ENCODE peak calls at places on chromosomes 12 and 14, in seven cellular contexts. W is PC-9, B is HCT116, H is astrocyte, T is GM23248, F is lower lobe of right lung, Y is upper lobe of left lung. G is an unnamed sample.

GRCh38 chr12:30136661-30137060 is 352.9 kb upstream of the TMTC1 start:
- DNase-seq in H (no peak), T (no peak), Y (no peak), F (no peak), W (no peak), B (no peak), G (no peak)

GRCh38 chr12:57047981-57048380 is 1.9 kb downstream of the MYO1A start:
- DNase-seq in H (peak; percentile 14), W (no peak), Y (no peak), B (no peak), F (no peak), T (peak; percentile 28), G (no peak)

GRCh38 chr12:936377-937345 is 12.8 kb downstream of the RAD52 start:
- DNase-seq in H (no peak), W (no peak), B (no peak), F (no peak), T (no peak), Y (no peak), G (no peak)

GRCh38 chr12:113841786-113842185 is 124.3 kb downstream of the RBM19 start:
- DNase-seq in B (no peak), W (no peak), T (no peak), F (no peak), H (no peak), Y (no peak), G (no peak)

GRCh38 chr12:62190081-62190480 is 70.1 kb upstream of the USP15 start:
- DNase-seq in W (no peak), Y (no peak), T (no peak), B (no peak), F (no peak), H (no peak), G (no peak)

GRCh38 chr12:106585237-106585834 is 2.5 kb downstream of the RFX4 start:
- DNase-seq in F (no peak), B (no peak), Y (no peak), H (no peak), T (no peak), W (no peak), G (no peak)

GRCh38 chr14:77707355-77707723 is 484 bp downstream of the ALKBH1 start:
- DNase-seq in Y (no peak), W (peak; percentile 56), T (peak; percentile 82), H (peak; percentile 30), B (no peak), F (no peak), G (peak; percentile 6)

GRCh38 chr12:108600702-108601007 is 2.8 kb upstream of the TMEM119 start:
- DNase-seq in H (no peak), W (no peak), Y (no peak), B (no peak), F (no peak), T (no peak), G (no peak)

GRCh38 chr14:30088620-30089019 is 161.0 kb upstream of the PRKD1 start:
- DNase-seq in T (no peak), F (no peak), H (no peak), W (no peak), B (no peak), Y (no peak), G (no peak)

GRCh38 chr14:72513994-72514659 is 379.8 kb downstream of the DPF3 start:
- DNase-seq in H (peak; percentile 36), B (peak; percentile 10), W (no peak), T (peak; percentile 81), F (no peak), Y (no peak), G (peak; percentile 15)

GRCh38 chr12:48358937-48359509 is 8.3 kb upstream of the ZNF641 start:
- DNase-seq in W (no peak), B (no peak), Y (no peak), F (no peak), T (no peak), H (no peak), G (no peak)
- H3K4me3 ChIP-seq in W (no peak overlapping the region), B (no peak overlapping the region), Y (no peak overlapping the region), F (no peak overlapping the region), T (no peak overlapping the region), H (no peak overlapping the region), G (no peak overlapping the region)

DNA sequence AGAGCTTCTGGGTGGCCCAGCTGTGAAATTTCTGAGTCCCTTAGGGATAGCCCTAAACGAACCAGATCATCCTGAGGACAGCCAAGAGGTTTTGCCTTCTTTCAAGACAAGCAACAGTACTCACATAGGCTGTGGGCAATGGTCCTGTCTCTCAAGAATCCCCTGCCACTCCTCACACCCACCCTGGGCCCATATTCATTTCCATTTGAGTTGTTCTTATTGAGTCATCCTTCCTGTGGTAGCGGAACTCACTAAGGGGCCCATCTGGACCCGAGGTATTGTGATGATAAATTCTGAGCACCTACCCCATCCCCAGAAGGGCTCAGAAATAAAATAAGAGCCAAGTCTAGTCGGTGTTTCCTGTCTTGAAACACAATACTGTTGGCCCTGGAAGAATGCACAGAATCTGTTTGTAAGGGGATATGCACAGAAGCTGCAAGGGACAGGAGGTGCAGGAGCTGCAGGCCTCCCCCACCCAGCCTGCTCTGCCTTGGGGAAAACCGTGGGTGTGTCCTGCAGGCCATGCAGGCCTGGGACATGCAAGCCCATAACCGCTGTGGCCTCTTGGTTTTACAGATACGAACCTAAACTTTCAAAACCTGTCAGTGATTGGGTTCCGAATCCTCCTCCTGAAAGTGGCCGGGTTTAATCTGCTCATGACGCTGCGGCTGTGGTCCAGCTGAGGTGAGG is 38.9 kb downstream of the DAD1 start:
- DNase-seq in Y (peak; percentile 16), W (no peak), B (no peak), T (no peak), F (no peak), H (peak; percentile 74), G (peak; percentile 18)
- H3K4me1 ChIP-seq in Y (peaks cover 7% of the 10 kb centered on the region), W (peaks cover 1% of the 10 kb centered on the region), B (no peaks in the 10 kb centered on the region), T (peaks cover 26% of the 10 kb centered on the region), F (peaks cover 39% of the 10 kb centered on the region), H (peaks cover 43% of the 10 kb centered on the region), G (peaks cover 17% of the 10 kb centered on the region)

DNA sequence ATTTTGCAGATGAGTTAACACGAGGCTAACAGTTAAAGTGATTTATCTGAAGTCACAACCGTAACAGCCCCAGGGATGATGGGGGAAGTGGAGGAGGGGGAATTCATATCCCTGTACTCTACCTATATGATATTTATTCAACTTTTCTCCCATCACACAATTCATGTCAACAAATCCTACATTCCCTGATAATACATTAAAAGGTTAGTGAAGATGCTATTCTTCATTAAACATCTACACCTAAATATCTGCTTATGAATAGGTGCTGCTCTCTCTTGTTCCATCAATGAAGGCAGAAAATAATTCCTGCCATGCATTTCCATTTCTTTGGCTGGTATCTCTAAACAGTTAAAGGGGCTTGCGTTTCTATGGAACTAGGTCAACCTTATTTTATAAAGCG is 6.8 kb downstream of the YBX3 start:
- DNase-seq in W (no peak), T (peak; percentile 20), F (no peak), Y (no peak), H (no peak), B (no peak), G (no peak)
- H3K4me3 ChIP-seq in W (peak overlapping the region; percentile 42), T (peak overlapping the region; percentile 82), F (no peak overlapping the region), Y (no peak overlapping the region), H (peak overlapping the region; percentile 3), B (peak overlapping the region; percentile 13), G (no peak overlapping the region)

GRCh38 chr12:121802485-121802842 is 1.3 kb upstream of the SETD1B start:
- DNase-seq in B (no peak), Y (no peak), T (no peak), H (no peak), W (no peak), F (no peak), G (no peak)
- H3K4me1 ChIP-seq in B (peaks cover 69% of the 10 kb centered on the region), Y (peaks cover 49% of the 10 kb centered on the region), T (peaks cover 38% of the 10 kb centered on the region), H (peaks cover 59% of the 10 kb centered on the region), W (peaks cover 37% of the 10 kb centered on the region), F (peaks cover 46% of the 10 kb centered on the region), G (peaks cover 21% of the 10 kb centered on the region)

DNA sequence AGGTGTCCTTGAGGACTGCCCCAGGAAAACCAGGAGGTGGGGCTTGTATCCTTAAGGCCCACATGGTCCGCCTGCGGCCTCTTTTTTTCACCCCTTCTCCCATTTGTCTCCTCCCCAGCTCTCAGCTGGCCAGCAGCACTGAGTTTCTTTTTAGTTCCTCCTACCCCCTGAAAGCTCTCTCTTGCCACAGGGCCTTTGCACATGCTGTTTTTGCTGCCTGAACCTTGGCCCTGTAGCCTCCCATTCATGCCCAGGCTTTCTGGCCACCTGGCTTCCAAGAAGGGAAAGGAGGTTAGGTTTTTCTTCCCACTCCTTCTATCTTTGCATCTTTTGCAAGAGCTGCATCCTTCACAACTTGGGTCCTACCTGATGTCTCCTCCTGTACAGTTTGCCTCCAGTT is 358.1 kb downstream of the VRK1 start:
- DNase-seq in B (no peak), T (no peak), Y (no peak), H (no peak), F (no peak), W (no peak), G (no peak)
- H3K4me3 ChIP-seq in B (no peak overlapping the region), T (no peak overlapping the region), Y (no peak overlapping the region), H (no peak overlapping the region), F (no peak overlapping the region), W (no peak overlapping the region), G (no peak overlapping the region)

GRCh38 chr12:130529781-130530180 is 186.3 kb downstream of the RIMBP2 start:
- DNase-seq in B (no peak), T (no peak), F (no peak), W (no peak), Y (no peak), H (no peak), G (no peak)
- H3K4me1 ChIP-seq in B (no peaks in the 10 kb centered on the region), T (no peaks in the 10 kb centered on the region), F (no peaks in the 10 kb centered on the region), W (no peaks in the 10 kb centered on the region), Y (no peaks in the 10 kb centered on the region), H (no peaks in the 10 kb centered on the region), G (no peaks in the 10 kb centered on the region)

GRCh38 chr12:111390894-111391293 is 14.8 kb upstream of the SH2B3 start:
- DNase-seq in W (no peak), Y (no peak), H (no peak), B (no peak), F (no peak), T (no peak), G (no peak)
- H3K4me3 ChIP-seq in W (no peak overlapping the region), Y (no peak overlapping the region), H (no peak overlapping the region), B (no peak overlapping the region), F (no peak overlapping the region), T (no peak overlapping the region), G (no peak overlapping the region)

GRCh38 chr12:124764451-124764850 is 99.2 kb downstream of the SCARB1 start:
- DNase-seq in H (peak; percentile 77), W (no peak), F (no peak), Y (no peak), B (no peak), T (peak; percentile 66), G (no peak)

GRCh38 chr12:124766745-124767074 is 97.0 kb downstream of the SCARB1 start:
- DNase-seq in H (no peak), F (no peak), Y (no peak), W (no peak), B (no peak), T (no peak), G (no peak)

GRCh38 chr12:124763594-124763979 is 100.1 kb downstream of the SCARB1 start:
- DNase-seq in T (no peak), W (no peak), B (no peak), H (peak; percentile 51), F (no peak), Y (no peak), G (no peak)

GRCh38 chr12:124765571-124766489 is 97.8 kb downstream of the SCARB1 start:
- DNase-seq in Y (no peak), B (no peak), H (peak; percentile 52), F (no peak), T (peak; percentile 37), W (no peak), G (no peak)

GRCh38 chr12:124764870-124765570 is 98.6 kb downstream of the SCARB1 start:
- DNase-seq in W (no peak), F (no peak), T (peak; percentile 89), H (peak; percentile 98), B (no peak), Y (no peak), G (no peak)
- H3K4me1 ChIP-seq in W (peaks cover 8% of the 10 kb centered on the region), F (peaks cover 35% of the 10 kb centered on the region), T (peaks cover 15% of the 10 kb centered on the region), H (peaks cover 36% of the 10 kb centered on the region), B (no peaks in the 10 kb centered on the region), Y (peaks cover 43% of the 10 kb centered on the region), G (peaks cover 16% of the 10 kb centered on the region)

G was measured in NT2/D1.